ENCODE peak calls at places on chromosome 4, in four cellular contexts. N, C, Z and K are unnamed samples.

GRCh38 chr4:100869266-100869665 is 351.4 kb upstream of the EMCN start:
- DNase-seq in N (no peak), Z (no peak), C (no peak), K (no peak)

GRCh38 chr4:153257966-153258365 is 53.7 kb downstream of the TRIM2 start:
- DNase-seq in Z (peak; percentile 80), N (no peak), C (no peak), K (no peak)

GRCh38 chr4:36207808-36208207 is 36.5 kb downstream of the ARAP2 start:
- DNase-seq in Z (no peak), N (no peak), C (no peak), K (no peak)

GRCh38 chr4:91198951-91199350 is 1071.8 kb downstream of the CCSER1 start:
- DNase-seq in C (no peak), Z (no peak), N (no peak), K (no peak)

GRCh38 chr4:127049506-127049905 is 583.3 kb upstream of the INTU start:
- DNase-seq in C (peak; percentile 22), N (no peak), Z (no peak), K (no peak)

GRCh38 chr4:53004497-53005148 is 142.5 kb downstream of the RASL11B start:
- DNase-seq in Z (no peak), N (no peak), C (no peak), K (no peak)

GRCh38 chr4:4217123-4217522 is 9.6 kb downstream of the OTOP1 start:
- DNase-seq in C (peak; percentile 33), Z (no peak), N (no peak), K (no peak)

GRCh38 chr4:5152521-5152920 is 101.2 kb downstream of the STK32B start:
- DNase-seq in Z (no peak), C (no peak), N (no peak), K (no peak)

GRCh38 chr4:151641167-151641566 is 119.6 kb downstream of the GATB start:
- DNase-seq in Z (no peak), C (peak; percentile 33), N (no peak), K (peak; percentile 19)

GRCh38 chr4:118974758-118975157 is 86.1 kb downstream of the SYNPO2 start:
- DNase-seq in N (no peak), C (peak; percentile 63), Z (no peak), K (no peak)

GRCh38 chr4:127843704-127844604 is 36.7 kb upstream of the PLK4 start:
- DNase-seq in Z (peak; percentile 30), N (no peak), C (no peak), K (no peak)

GRCh38 chr4:70749313-70749712 is 27.5 kb downstream of the RUFY3 start:
- DNase-seq in Z (no peak), N (no peak), C (peak; percentile 57), K (no peak)

GRCh38 chr4:176193126-176193525 is 2.3 kb downstream of the SPATA4 start:
- DNase-seq in N (no peak), C (peak; percentile 65), Z (no peak), K (no peak)

GRCh38 chr4:101730291-101731117 is 60.0 kb upstream of the BANK1 start:
- DNase-seq in Z (peak; percentile 81), C (peak; percentile 70), N (peak; percentile 66), K (peak; percentile 21)

GRCh38 chr4:145937990-145938611 is 522 bp downstream of the ZNF827 start:
- DNase-seq in C (peak; percentile 27), Z (peak; percentile 80), N (peak; percentile 12), K (no peak)

GRCh38 chr4:55446578-55446922 is 50.8 kb downstream of the TMEM165 start:
- DNase-seq in C (peak; percentile 47), Z (no peak), N (no peak), K (no peak)

GRCh38 chr4:55444822-55445221 is 49.1 kb downstream of the TMEM165 start:
- DNase-seq in C (peak; percentile 51), Z (no peak), N (no peak), K (no peak)

GRCh38 chr4:55447826-55448225 is 52.1 kb downstream of the TMEM165 start:
- DNase-seq in C (peak; percentile 50), Z (no peak), N (no peak), K (no peak)

GRCh38 chr4:55445921-55446577 is 50.3 kb downstream of the TMEM165 start:
- DNase-seq in N (no peak), C (peak; percentile 89), Z (no peak), K (peak; percentile 70)

DNA sequence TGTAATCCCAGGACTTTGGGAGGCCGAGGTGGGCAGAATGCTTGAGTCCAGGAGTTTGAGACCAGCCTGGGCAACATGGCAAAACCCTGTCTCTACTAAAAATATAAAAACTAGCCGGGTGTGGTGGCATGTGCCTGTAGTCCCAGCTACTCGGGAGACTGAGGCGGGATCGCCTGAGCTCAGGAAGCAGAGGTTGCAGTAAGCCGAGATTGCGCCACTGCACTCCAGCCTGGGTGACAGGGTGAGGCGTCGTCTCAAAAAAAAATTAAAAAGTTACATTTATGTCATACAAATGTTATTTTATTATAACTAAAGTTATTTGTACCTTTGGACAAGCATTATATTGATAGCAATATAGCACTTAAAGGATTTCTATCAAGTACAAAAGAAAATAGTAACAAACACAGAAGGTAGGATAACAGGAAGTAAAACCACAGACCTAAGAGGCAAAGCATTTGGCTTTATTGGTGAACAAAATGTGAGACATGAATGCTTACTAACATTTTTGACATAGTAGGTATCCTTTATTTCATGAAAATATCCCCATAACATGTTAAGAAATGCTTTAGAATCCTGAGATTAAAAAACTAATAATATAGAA is 51.5 kb downstream of the TMEM165 start:
- DNase-seq in Z (no peak), N (no peak), C (no peak), K (no peak)
- TF ChIP-seq CTCF in Z (no peak), N (no peak), C (no peak), K (no peak)

GRCh38 chr4:186839122-186840037 is 115.7 kb upstream of the FAT1 start:
- DNase-seq in N (peak; percentile 8), Z (no peak), C (peak; percentile 92), K (no peak)
- H3K4me3 ChIP-seq in N (no peak overlapping the region), Z (no peak overlapping the region), C (peak overlapping the region; percentile 28), K (no peak overlapping the region)

DNA sequence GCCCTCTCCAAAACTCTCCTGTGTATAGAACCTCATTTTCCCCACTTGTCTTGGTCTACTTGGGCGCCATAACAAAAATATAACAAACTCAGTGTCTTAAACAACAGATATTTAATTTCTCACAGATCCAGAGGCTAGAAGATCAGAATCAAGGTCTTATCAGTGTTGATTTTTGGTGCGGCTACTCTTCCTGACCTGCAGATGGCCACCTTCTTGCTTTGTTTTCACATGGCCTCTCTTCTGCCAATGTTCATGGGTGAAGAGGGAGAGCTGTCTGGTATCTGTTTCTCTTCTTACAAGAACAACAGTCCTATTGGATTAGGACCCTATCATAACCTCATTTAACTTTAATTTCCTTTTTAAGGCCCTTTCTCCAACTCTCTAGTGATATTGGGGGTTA is 177.3 kb downstream of the PABPC4L start:
- DNase-seq in N (no peak), C (no peak), Z (peak; percentile 57), K (no peak)
- TF ChIP-seq CTCF in N (no peak), C (no peak), Z (peak; percentile 65), K (no peak)

GRCh38 chr4:40195182-40196177 is 1.4 kb upstream of the RHOH start:
- DNase-seq in C (no peak), Z (no peak), N (no peak), K (no peak)
- H3K4me3 ChIP-seq in C (no peak overlapping the region), Z (no peak overlapping the region), N (no peak overlapping the region), K (no peak overlapping the region)